ENCODE peak calls at places on chromosomes 11 and 22, in seven cellular contexts. X is M059J, T is BE2C, Z is anterior cingulate cortex, K is H7, N is NCI-H1092, B is GM10248. D is an unnamed sample.

GRCh38 chr11:112519749-112520148 is 259.1 kb upstream of the PLET1 start:
- DNase-seq in X (no peak), T (no peak), K (no peak), Z (no peak), N (no peak), B (no peak), D (no peak)

GRCh38 chr11:101863361-101863760 is 51.4 kb upstream of the CEP126 start:
- DNase-seq in T (no peak), B (no peak), Z (no peak), X (peak), N (no peak), K (no peak), D (no peak)

GRCh38 chr11:12717851-12718291 is 43.6 kb downstream of the TEAD1 start:
- DNase-seq in X (peak), K (no peak), N (no peak), T (no peak), Z (no peak), B (peak), D (peak)

GRCh38 chr11:110374921-110375320 is 54.8 kb upstream of the FDX1 start:
- DNase-seq in N (no peak), B (no peak), T (no peak), X (no peak), Z (no peak), K (no peak), D (no peak)

GRCh38 chr11:62137276-62137861 is 13.6 kb downstream of the INCENP start:
- DNase-seq in T (no peak), X (no peak), N (peak), Z (no peak), K (no peak), B (no peak), D (no peak)

GRCh38 chr11:82225930-82226329 is 507.7 kb downstream of the FAM181B start:
- DNase-seq in Z (no peak), T (no peak), B (no peak), N (no peak), X (no peak), K (peak), D (no peak)

GRCh38 chr22:24950272-24950902 is 2.1 kb upstream of the KIAA1671 start:
- DNase-seq in T (no peak), B (no peak), Z (peak), K (peak), N (no peak), X (peak), D (no peak)

GRCh38 chr11:20161230-20161918 is 1.1 kb upstream of the DBX1 start:
- DNase-seq in B (no peak), Z (no peak), X (peak), N (peak), T (peak), K (peak), D (peak)

GRCh38 chr11:126100681-126101080 is 38.0 kb upstream of the CDON start:
- DNase-seq in T (no peak), X (no peak), B (no peak), K (no peak), Z (no peak), N (no peak), D (no peak)

GRCh38 chr11:119155733-119156492 is 7.1 kb downstream of the ABCG4 start:
- DNase-seq in N (no peak), K (peak), B (no peak), X (peak), T (peak), Z (no peak), D (no peak)

GRCh38 chr11:65418681-65419459 is 3.7 kb upstream of the NEAT1 start:
- DNase-seq in X (peak), T (peak), K (peak), B (peak), N (peak), Z (peak), D (peak)

GRCh38 chr11:95364324-95365295 is 133.6 kb upstream of the SESN3 start:
- DNase-seq in K (no peak), X (no peak), N (no peak), T (peak), B (no peak), Z (no peak), D (no peak)

GRCh38 chr22:29096736-29097669 is 24.2 kb downstream of the KREMEN1 start:
- DNase-seq in N (no peak), T (no peak), Z (no peak), X (no peak), K (peak), B (no peak), D (no peak)

GRCh38 chr11:11985016-11985715 is 23.3 kb downstream of the DKK3 start:
- DNase-seq in N (no peak), Z (no peak), B (no peak), K (no peak), T (no peak), X (peak), D (no peak)

GRCh38 chr22:26671317-26672059 is 14.1 kb downstream of the MIAT start:
- DNase-seq in B (peak), K (peak), T (no peak), X (no peak), N (no peak), Z (no peak), D (peak)

GRCh38 chr11:115379528-115379927 is 124.7 kb downstream of the CADM1 start:
- DNase-seq in B (peak), T (no peak), Z (no peak), N (no peak), X (peak), K (no peak), D (peak)

GRCh38 chr22:20763630-20764029 is 10.3 kb upstream of the SERPIND1 start:
- DNase-seq in K (no peak), X (no peak), N (no peak), B (no peak), Z (no peak), T (no peak), D (no peak)